ENCODE peak calls at places on chromosomes 6 and 20, in six cellular contexts. O, F, G, C, D and P are unnamed samples.

GRCh38 chr20:46621492-46621891 is 29.8 kb downstream of the SLC13A3 start:
- DNase-seq in O (peak), F (peak), G (no peak), C (no peak), D (no peak), P (no peak)

GRCh38 chr6:104623052-104623690 is 236.5 kb downstream of the HACE1 start:
- DNase-seq in O (no peak), F (no peak), G (no peak), C (no peak), D (no peak), P (no peak)

GRCh38 chr20:5973172-5973571 is 22.7 kb downstream of the MCM8 start:
- DNase-seq in O (no peak), F (no peak), G (no peak), C (no peak), D (no peak), P (no peak)

GRCh38 chr6:110097443-110097842 is 82.0 kb downstream of the WASF1 start:
- DNase-seq in O (no peak), F (no peak), G (no peak), C (no peak), D (no peak), P (no peak)

GRCh38 chr6:47479156-47479541 is 1.6 kb downstream of the CD2AP start:
- DNase-seq in O (no peak), F (no peak), G (no peak), C (no peak), D (no peak), P (no peak)

GRCh38 chr6:91730710-91731109 is 1143.8 kb upstream of the MAP3K7 start:
- DNase-seq in O (no peak), F (no peak), G (no peak), C (no peak), D (no peak), P (no peak)

GRCh38 chr6:87789198-87789899 is 87.3 kb upstream of the AKIRIN2 start:
- DNase-seq in O (peak), F (no peak), G (no peak), C (no peak), D (no peak), P (no peak)

GRCh38 chr6:6696867-6697531 is 108.5 kb downstream of the LY86 start:
- DNase-seq in O (peak), F (no peak), G (no peak), C (no peak), D (peak), P (peak)

GRCh38 chr6:293185-294174 is 1.2 kb downstream of the DUSP22 start:
- DNase-seq in O (peak), F (no peak), G (no peak), C (peak), D (no peak), P (peak)

GRCh38 chr6:170026272-170027110 is 264.4 kb downstream of the DLL1 start:
- DNase-seq in O (peak), F (no peak), G (no peak), C (no peak), D (no peak), P (peak)

GRCh38 chr6:144758602-144759001 is 473.5 kb downstream of the UTRN start:
- DNase-seq in O (no peak), F (no peak), G (no peak), C (no peak), D (no peak), P (no peak)

GRCh38 chr6:138824482-138825134 is 28.7 kb downstream of the ECT2L start:
- DNase-seq in O (no peak), F (no peak), G (peak), C (no peak), D (no peak), P (no peak)

GRCh38 chr6:157066781-157067491 is 256.4 kb downstream of the TMEM242 start:
- DNase-seq in O (no peak), F (no peak), G (no peak), C (no peak), D (no peak), P (no peak)

GRCh38 chr6:397604-398003 is 6.1 kb downstream of the IRF4 start:
- DNase-seq in O (no peak), F (no peak), G (no peak), C (no peak), D (no peak), P (no peak)

GRCh38 chr6:2237001-2237400 is 8.4 kb downstream of the GMDS start:
- DNase-seq in O (no peak), F (peak), G (no peak), C (no peak), D (no peak), P (no peak)

GRCh38 chr20:49507741-49508434 is 25.4 kb upstream of the KCNB1 start:
- DNase-seq in O (no peak), F (no peak), G (no peak), C (no peak), D (no peak), P (no peak)

GRCh38 chr20:63206878-63207277 is 9.1 kb downstream of the YTHDF1 start:
- DNase-seq in O (peak), F (no peak), G (no peak), C (no peak), D (no peak), P (no peak)

GRCh38 chr20:4150095-4150492 is 134.7 kb upstream of the RNF24 start:
- DNase-seq in O (peak), F (no peak), G (no peak), C (no peak), D (no peak), P (peak)

GRCh38 chr20:14497004-14497403 is 159.6 kb upstream of the FLRT3 start:
- DNase-seq in O (no peak), F (no peak), G (no peak), C (no peak), D (no peak), P (no peak)

GRCh38 chr6:75834447-75834846 is 85.4 kb downstream of the MYO6 start:
- DNase-seq in O (no peak), F (no peak), G (no peak), C (no peak), D (no peak), P (no peak)

GRCh38 chr6:10180138-10181074 is 234.5 kb downstream of the TFAP2A start:
- DNase-seq in O (no peak), F (no peak), G (no peak), C (no peak), D (no peak), P (no peak)

GRCh38 chr20:2946988-2947961 is 74.0 kb downstream of the PTPRA start:
- DNase-seq in O (peak), F (no peak), G (no peak), C (no peak), D (no peak), P (no peak)

GRCh38 chr6:77466055-77467028 is 3.1 kb upstream of the HTR1B start:
- DNase-seq in O (peak), F (no peak), G (no peak), C (no peak), D (peak), P (no peak)

GRCh38 chr6:87737948-87738347 is 35.9 kb upstream of the AKIRIN2 start:
- DNase-seq in O (no peak), F (no peak), G (no peak), C (no peak), D (no peak), P (no peak)

GRCh38 chr6:20448828-20449227 is 47.1 kb downstream of the E2F3 start:
- DNase-seq in O (no peak), F (no peak), G (no peak), C (no peak), D (no peak), P (no peak)

GRCh38 chr20:8127553-8128255 is 4.4 kb upstream of the PLCB1 start:
- DNase-seq in O (no peak), F (no peak), G (no peak), C (no peak), D (no peak), P (no peak)

GRCh38 chr6:87697581-87698552 is 4.2 kb downstream of the AKIRIN2 start:
- DNase-seq in O (peak), F (peak), G (peak), C (no peak), D (no peak), P (no peak)

GRCh38 chr6:158042245-158042798 is 60.7 kb downstream of the SYNJ2 start:
- DNase-seq in O (peak), F (no peak), G (no peak), C (no peak), D (no peak), P (peak)

GRCh38 chr6:35218021-35218420 is 4.3 kb downstream of the SCUBE3 start:
- DNase-seq in O (no peak), F (no peak), G (no peak), C (no peak), D (no peak), P (peak)

GRCh38 chr6:111861321-111861938 is 11.8 kb downstream of the FYN start:
- DNase-seq in O (no peak), F (no peak), G (no peak), C (no peak), D (no peak), P (no peak)